ENCODE peak calls at places on chromosome 4, in seven cellular contexts. R is brain microvascular endothelial cell, G is A549, A is PC-3, J is AG10803, Q is HFFc6, K is RWPE2. E is an unnamed sample.

GRCh38 chr4:5887361-5888221 is 5.3 kb downstream of the CRMP1 start:
- DNase-seq in R (no peak), G (no peak), A (no peak), J (no peak), Q (no peak), K (no peak), E (no peak)

GRCh38 chr4:141912831-141913230 is 276.4 kb downstream of the IL15 start:
- DNase-seq in R (no peak), G (no peak), A (no peak), J (no peak), Q (no peak), K (no peak), E (no peak)

GRCh38 chr4:140718240-140718639 is 37.9 kb downstream of the TBC1D9 start:
- DNase-seq in R (peak; percentile 53), G (no peak), A (no peak), J (peak; percentile 68), Q (peak; percentile 45), K (no peak), E (peak; percentile 50)

GRCh38 chr4:165440415-165440882 is 61.6 kb downstream of the CPE start:
- DNase-seq in R (peak; percentile 75), G (peak; percentile 4), A (peak; percentile 85), J (peak; percentile 14), Q (peak; percentile 4), K (no peak), E (peak; percentile 97)

GRCh38 chr4:22474636-22475310 is 41.1 kb downstream of the ADGRA3 start:
- DNase-seq in R (peak; percentile 25), G (no peak), A (peak; percentile 46), J (no peak), Q (peak; percentile 9), K (no peak), E (peak; percentile 31)

GRCh38 chr4:55468724-55469123 is 73.0 kb downstream of the TMEM165 start:
- DNase-seq in R (peak; percentile 82), G (no peak), A (peak; percentile 72), J (peak; percentile 45), Q (peak; percentile 52), K (no peak), E (peak; percentile 33)

GRCh38 chr4:92994727-92995126 is 691.0 kb downstream of the GRID2 start:
- DNase-seq in R (no peak), G (no peak), A (no peak), J (no peak), Q (no peak), K (no peak), E (no peak)

GRCh38 chr4:152628128-152628527 is 51.7 kb downstream of the TMEM154 start:
- DNase-seq in R (no peak), G (no peak), A (no peak), J (peak; percentile 84), Q (no peak), K (no peak), E (no peak)

GRCh38 chr4:2819244-2820215 is 24.1 kb upstream of the ADD1 start:
- DNase-seq in R (no peak), G (no peak), A (no peak), J (no peak), Q (no peak), K (no peak), E (no peak)

GRCh38 chr4:110010797-110011196 is 98.1 kb downstream of the EGF start:
- DNase-seq in R (no peak), G (no peak), A (no peak), J (no peak), Q (no peak), K (no peak), E (no peak)

GRCh38 chr4:40283413-40283812 is 51.7 kb upstream of the CHRNA9 start:
- DNase-seq in R (no peak), G (no peak), A (no peak), J (no peak), Q (no peak), K (no peak), E (no peak)

GRCh38 chr4:4521069-4521468 is 20.8 kb downstream of the STX18 start:
- DNase-seq in R (no peak), G (no peak), A (no peak), J (no peak), Q (no peak), K (no peak), E (no peak)

GRCh38 chr4:15078682-15079642 is 76.7 kb downstream of the CPEB2 start:
- DNase-seq in R (peak; percentile 29), G (no peak), A (peak; percentile 27), J (peak; percentile 33), Q (no peak), K (no peak), E (peak; percentile 65)

GRCh38 chr4:57374866-57375595 is 264.8 kb upstream of the IGFBP7 start:
- DNase-seq in R (peak; percentile 12), G (no peak), A (peak; percentile 56), J (peak; percentile 20), Q (no peak), K (no peak), E (no peak)

GRCh38 chr4:123127218-123127617 is 204.8 kb upstream of the NUDT6 start:
- DNase-seq in R (no peak), G (no peak), A (peak; percentile 37), J (peak; percentile 32), Q (peak; percentile 7), K (no peak), E (peak; percentile 16)
- TF ChIP-seq CTCF in R (no peak), G (peak; percentile 44), A (peak; percentile 54), J (peak; percentile 46), Q (peak; percentile 78), K (peak; percentile 51), E (peak; percentile 42)

GRCh38 chr4:48906283-48907173 is at the start of gene OCIAD2:
- DNase-seq in R (no peak), G (peak; percentile 64), A (peak; percentile 66), J (peak; percentile 31), Q (no peak), K (peak; percentile 70), E (peak; percentile 64)
- TF ChIP-seq CTCF in R (no peak), G (no peak), A (peak; percentile 45), J (no peak), Q (no peak), K (no peak), E (no peak)

DNA sequence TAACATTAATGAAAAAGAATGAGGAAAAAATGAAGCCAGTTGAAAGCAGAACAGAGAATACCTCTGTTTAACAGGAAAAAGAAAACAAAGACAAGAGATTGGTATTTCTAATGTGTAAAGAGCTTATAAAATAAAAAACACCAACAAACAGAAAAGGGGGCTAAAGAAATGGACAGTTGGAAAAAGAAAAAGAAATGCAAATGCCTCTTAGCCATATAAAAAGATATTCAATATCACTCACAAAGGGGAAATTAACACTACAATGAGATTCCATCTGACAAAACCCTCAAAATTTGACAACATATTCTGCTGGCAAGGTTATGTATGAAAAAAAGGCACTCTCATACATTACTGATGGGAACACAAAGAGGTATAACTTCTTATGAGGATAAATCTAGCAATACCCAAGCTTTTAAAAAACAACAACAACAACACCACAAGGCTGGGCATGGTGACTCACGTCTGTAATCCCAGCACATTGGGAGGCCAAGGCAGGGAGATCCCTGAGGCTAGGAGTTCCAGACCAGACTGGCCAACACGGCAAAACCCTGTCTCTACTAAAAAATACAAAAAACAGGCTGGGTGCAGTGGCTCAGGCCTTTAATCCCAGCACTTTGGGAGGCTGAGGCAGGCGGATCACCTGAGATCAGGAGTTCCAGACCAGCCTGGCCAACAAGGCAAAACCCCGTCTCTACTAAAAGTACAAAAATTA is 75.8 kb downstream of the FRYL start:
- DNase-seq in R (no peak), G (no peak), A (no peak), J (no peak), Q (no peak), K (no peak), E (no peak)
- TF ChIP-seq CTCF in R (no peak), G (no peak), A (no peak), J (no peak), Q (no peak), K (no peak), E (no peak)

DNA sequence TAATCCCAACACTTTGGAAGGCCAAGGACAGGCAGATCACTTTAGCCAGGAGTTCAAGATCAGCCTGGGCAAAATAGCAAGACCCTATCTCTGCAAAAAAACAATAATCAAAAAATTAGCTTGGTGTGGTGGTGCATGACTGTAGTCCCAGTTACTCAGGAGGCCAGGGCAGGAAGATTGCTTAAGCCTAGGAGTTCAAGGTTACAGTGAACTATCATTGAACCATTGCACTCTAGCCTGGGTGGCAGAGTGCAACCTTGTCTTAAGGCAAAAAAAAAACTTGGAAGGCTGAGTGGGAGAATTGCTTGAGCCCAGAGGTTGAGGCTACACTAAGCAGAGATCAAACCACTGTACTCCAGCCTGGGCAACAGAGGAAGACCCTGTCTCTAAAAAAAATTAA is 5.2 kb upstream of the FRYL start:
- DNase-seq in R (no peak), G (no peak), A (no peak), J (no peak), Q (no peak), K (no peak), E (no peak)
- TF ChIP-seq CTCF in R (no peak), G (no peak), A (no peak), J (no peak), Q (no peak), K (no peak), E (no peak)

GRCh38 chr4:169941141-169941540 is 85.1 kb downstream of the MFAP3L start:
- DNase-seq in R (no peak), G (no peak), A (no peak), J (no peak), Q (no peak), K (no peak), E (no peak)

GRCh38 chr4:169945636-169946035 is 80.6 kb downstream of the MFAP3L start:
- DNase-seq in R (no peak), G (no peak), A (no peak), J (no peak), Q (no peak), K (no peak), E (no peak)

GRCh38 chr4:169934794-169935400 is 91.3 kb downstream of the MFAP3L start:
- DNase-seq in R (no peak), G (no peak), A (no peak), J (no peak), Q (no peak), K (no peak), E (no peak)

DNA sequence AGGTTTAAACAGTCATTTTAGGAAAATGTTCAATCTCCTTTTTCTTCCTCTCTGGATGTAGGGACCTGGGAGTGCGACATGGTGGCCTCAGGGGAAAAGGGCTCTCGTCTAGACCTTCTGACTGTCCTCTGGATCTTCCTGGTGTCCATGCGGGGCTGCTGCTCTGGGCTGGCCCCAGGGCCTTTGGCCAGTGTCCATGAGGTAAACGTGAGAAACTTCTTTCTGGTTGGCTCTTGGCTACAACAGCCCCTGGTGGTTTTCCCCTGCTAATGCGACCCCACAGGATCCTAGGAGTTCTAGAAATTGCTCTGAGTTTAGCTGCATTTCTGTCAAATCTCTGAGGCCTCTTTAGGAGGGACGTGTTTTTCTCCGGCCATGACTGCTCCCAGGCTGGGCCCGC is 85.7 kb downstream of the MFAP3L start:
- DNase-seq in R (no peak), G (no peak), A (no peak), J (no peak), Q (no peak), K (no peak), E (no peak)
- TF ChIP-seq CTCF in R (peak; percentile 51), G (no peak), A (no peak), J (peak; percentile 5), Q (no peak), K (no peak), E (no peak)

E was measured in MCF 10A.